ENCODE peak calls at places on chromosome 17, in four cellular contexts. One of them, this sample, is unnamed.

GRCh38 chr17:55158439-55158838 is 106.3 kb upstream of the HLF start:
- DNase-seq in fibroblast of lung: no peak
- DNase-seq in lower lobe of right lung: no peak
- DNase-seq in CD8-positive, alpha-beta T cell: no peak
- DNase-seq in this sample: no peak

GRCh38 chr17:57459286-57459915 is 203.1 kb downstream of the MSI2 start:
- DNase-seq in CD8-positive, alpha-beta T cell: no peak
- DNase-seq in fibroblast of lung: peak; percentile 27
- DNase-seq in lower lobe of right lung: no peak
- DNase-seq in this sample: no peak

GRCh38 chr17:56908061-56908542 is 5.7 kb downstream of the TRIM25 start:
- DNase-seq in lower lobe of right lung: peak; percentile 90
- DNase-seq in CD8-positive, alpha-beta T cell: peak; percentile 39
- DNase-seq in fibroblast of lung: no peak
- DNase-seq in this sample: no peak

GRCh38 chr17:17970699-17971430 is 1.3 kb downstream of the TOM1L2 start:
- DNase-seq in fibroblast of lung: no peak
- DNase-seq in CD8-positive, alpha-beta T cell: no peak
- DNase-seq in lower lobe of right lung: no peak
- DNase-seq in this sample: no peak

GRCh38 chr17:44922136-44922535 is 6.8 kb upstream of the GFAP start:
- DNase-seq in CD8-positive, alpha-beta T cell: no peak
- DNase-seq in fibroblast of lung: no peak
- DNase-seq in lower lobe of right lung: peak; percentile 6
- DNase-seq in this sample: no peak

GRCh38 chr17:2271985-2272702 is 31.4 kb downstream of the SMG6 start:
- DNase-seq in fibroblast of lung: no peak
- DNase-seq in lower lobe of right lung: no peak
- DNase-seq in CD8-positive, alpha-beta T cell: no peak
- DNase-seq in this sample: no peak

GRCh38 chr17:79563237-79564013 is 47.4 kb downstream of the RBFOX3 start:
- DNase-seq in CD8-positive, alpha-beta T cell: no peak
- DNase-seq in lower lobe of right lung: peak; percentile 25
- DNase-seq in fibroblast of lung: no peak
- DNase-seq in this sample: peak; percentile 1

GRCh38 chr17:15441315-15441714 is 26.1 kb downstream of the CDRT4 start:
- DNase-seq in CD8-positive, alpha-beta T cell: no peak
- DNase-seq in lower lobe of right lung: no peak
- DNase-seq in fibroblast of lung: no peak
- DNase-seq in this sample: no peak

GRCh38 chr17:55285340-55286301 is 20.9 kb downstream of the HLF start:
- DNase-seq in CD8-positive, alpha-beta T cell: no peak
- DNase-seq in fibroblast of lung: peak; percentile 98
- DNase-seq in lower lobe of right lung: peak; percentile 88
- DNase-seq in this sample: peak; percentile 78

GRCh38 chr17:31095239-31096105 is 695 bp downstream of the NF1 start:
- DNase-seq in CD8-positive, alpha-beta T cell: peak; percentile 34
- DNase-seq in lower lobe of right lung: peak; percentile 67
- DNase-seq in fibroblast of lung: peak; percentile 37
- DNase-seq in this sample: no peak

GRCh38 chr17:14308965-14309879 is 8.3 kb downstream of the HS3ST3B1 start:
- DNase-seq in lower lobe of right lung: peak; percentile 89
- DNase-seq in fibroblast of lung: peak; percentile 92
- DNase-seq in CD8-positive, alpha-beta T cell: peak; percentile 87
- DNase-seq in this sample: peak; percentile 87

GRCh38 chr17:64107517-64108235 is 22.3 kb downstream of the ERN1 start:
- DNase-seq in lower lobe of right lung: no peak
- DNase-seq in CD8-positive, alpha-beta T cell: no peak
- DNase-seq in fibroblast of lung: no peak
- DNase-seq in this sample: no peak

GRCh38 chr17:65228734-65229390 is 91.7 kb downstream of the RGS9 start:
- DNase-seq in CD8-positive, alpha-beta T cell: peak; percentile 33
- DNase-seq in fibroblast of lung: peak; percentile 20
- DNase-seq in lower lobe of right lung: no peak
- DNase-seq in this sample: no peak

GRCh38 chr17:38428150-38428642 is at the start of gene ARHGAP23:
- DNase-seq in lower lobe of right lung: peak; percentile 79
- DNase-seq in CD8-positive, alpha-beta T cell: no peak
- DNase-seq in fibroblast of lung: peak; percentile 76
- DNase-seq in this sample: no peak

GRCh38 chr17:17641621-17642409 is 39.4 kb upstream of the RAI1 start:
- DNase-seq in fibroblast of lung: peak; percentile 79
- DNase-seq in CD8-positive, alpha-beta T cell: peak; percentile 76
- DNase-seq in lower lobe of right lung: peak; percentile 76
- DNase-seq in this sample: peak; percentile 24

GRCh38 chr17:19298561-19299213 is 61.5 kb downstream of the EPN2 start:
- DNase-seq in lower lobe of right lung: no peak
- DNase-seq in fibroblast of lung: no peak
- DNase-seq in CD8-positive, alpha-beta T cell: no peak
- DNase-seq in this sample: no peak

GRCh38 chr17:63405741-63406261 is 40.3 kb downstream of the CYB561 start:
- DNase-seq in CD8-positive, alpha-beta T cell: no peak
- DNase-seq in fibroblast of lung: peak; percentile 88
- DNase-seq in lower lobe of right lung: no peak
- DNase-seq in this sample: peak; percentile 69

GRCh38 chr17:29757788-29758187 is 135.1 kb upstream of the CORO6 start:
- DNase-seq in CD8-positive, alpha-beta T cell: no peak
- DNase-seq in fibroblast of lung: no peak
- DNase-seq in lower lobe of right lung: no peak
- DNase-seq in this sample: no peak

GRCh38 chr17:61177351-61177750 is 222.3 kb upstream of the TBX2 start:
- DNase-seq in lower lobe of right lung: no peak
- DNase-seq in CD8-positive, alpha-beta T cell: no peak
- DNase-seq in fibroblast of lung: no peak
- DNase-seq in this sample: no peak

GRCh38 chr17:79525793-79526677 is 84.8 kb downstream of the RBFOX3 start:
- DNase-seq in lower lobe of right lung: no peak
- DNase-seq in CD8-positive, alpha-beta T cell: no peak
- DNase-seq in fibroblast of lung: no peak
- DNase-seq in this sample: no peak

GRCh38 chr17:21186399-21187187 is 27.4 kb downstream of the TMEM11 start:
- DNase-seq in CD8-positive, alpha-beta T cell: no peak
- DNase-seq in lower lobe of right lung: peak; percentile 8
- DNase-seq in fibroblast of lung: no peak
- DNase-seq in this sample: no peak

GRCh38 chr17:9971991-9972390 is 66.9 kb upstream of the RCVRN start:
- DNase-seq in fibroblast of lung: peak; percentile 71
- DNase-seq in CD8-positive, alpha-beta T cell: no peak
- DNase-seq in lower lobe of right lung: peak; percentile 66
- DNase-seq in this sample: no peak

GRCh38 chr17:27241346-27241946 is 52.5 kb upstream of the WSB1 start:
- DNase-seq in fibroblast of lung: no peak
- DNase-seq in CD8-positive, alpha-beta T cell: no peak
- DNase-seq in lower lobe of right lung: no peak
- DNase-seq in this sample: no peak

GRCh38 chr17:69058165-69058564 is 2.6 kb downstream of the ABCA9 start:
- DNase-seq in CD8-positive, alpha-beta T cell: no peak
- DNase-seq in lower lobe of right lung: no peak
- DNase-seq in fibroblast of lung: no peak
- DNase-seq in this sample: no peak
- H3K4me3 ChIP-seq in CD8-positive, alpha-beta T cell: no peak overlapping the region
- H3K4me3 ChIP-seq in lower lobe of right lung: no peak overlapping the region
- H3K4me3 ChIP-seq in fibroblast of lung: no peak overlapping the region
- H3K4me3 ChIP-seq in this sample: no peak overlapping the region

GRCh38 chr17:4942760-4943508 is 2.9 kb downstream of the RNF167 start:
- DNase-seq in lower lobe of right lung: no peak
- DNase-seq in fibroblast of lung: no peak
- DNase-seq in CD8-positive, alpha-beta T cell: no peak
- DNase-seq in this sample: no peak
- H3K4me3 ChIP-seq in lower lobe of right lung: no peak overlapping the region
- H3K4me3 ChIP-seq in fibroblast of lung: no peak overlapping the region
- H3K4me3 ChIP-seq in CD8-positive, alpha-beta T cell: peak overlapping the region; percentile 14
- H3K4me3 ChIP-seq in this sample: no peak overlapping the region

GRCh38 chr17:59427996-59428395 is 96.5 kb downstream of the YPEL2 start:
- DNase-seq in CD8-positive, alpha-beta T cell: no peak
- DNase-seq in fibroblast of lung: no peak
- DNase-seq in lower lobe of right lung: no peak
- DNase-seq in this sample: peak; percentile 46
- H3K4me3 ChIP-seq in CD8-positive, alpha-beta T cell: no peak overlapping the region
- H3K4me3 ChIP-seq in fibroblast of lung: no peak overlapping the region
- H3K4me3 ChIP-seq in lower lobe of right lung: no peak overlapping the region
- H3K4me3 ChIP-seq in this sample: no peak overlapping the region

GRCh38 chr17:16484445-16485169 is 7.4 kb downstream of the LRRC75A start:
- DNase-seq in fibroblast of lung: no peak
- DNase-seq in lower lobe of right lung: no peak
- DNase-seq in CD8-positive, alpha-beta T cell: no peak
- DNase-seq in this sample: no peak

GRCh38 chr17:16483021-16483645 is 8.9 kb downstream of the LRRC75A start:
- DNase-seq in CD8-positive, alpha-beta T cell: no peak
- DNase-seq in lower lobe of right lung: no peak
- DNase-seq in fibroblast of lung: no peak
- DNase-seq in this sample: no peak

GRCh38 chr17:16482253-16482652 is 9.7 kb downstream of the LRRC75A start:
- DNase-seq in fibroblast of lung: no peak
- DNase-seq in lower lobe of right lung: no peak
- DNase-seq in CD8-positive, alpha-beta T cell: no peak
- DNase-seq in this sample: no peak

GRCh38 chr17:16488572-16488997 is 3.4 kb downstream of the LRRC75A start:
- DNase-seq in fibroblast of lung: no peak
- DNase-seq in CD8-positive, alpha-beta T cell: no peak
- DNase-seq in lower lobe of right lung: no peak
- DNase-seq in this sample: no peak

DNA sequence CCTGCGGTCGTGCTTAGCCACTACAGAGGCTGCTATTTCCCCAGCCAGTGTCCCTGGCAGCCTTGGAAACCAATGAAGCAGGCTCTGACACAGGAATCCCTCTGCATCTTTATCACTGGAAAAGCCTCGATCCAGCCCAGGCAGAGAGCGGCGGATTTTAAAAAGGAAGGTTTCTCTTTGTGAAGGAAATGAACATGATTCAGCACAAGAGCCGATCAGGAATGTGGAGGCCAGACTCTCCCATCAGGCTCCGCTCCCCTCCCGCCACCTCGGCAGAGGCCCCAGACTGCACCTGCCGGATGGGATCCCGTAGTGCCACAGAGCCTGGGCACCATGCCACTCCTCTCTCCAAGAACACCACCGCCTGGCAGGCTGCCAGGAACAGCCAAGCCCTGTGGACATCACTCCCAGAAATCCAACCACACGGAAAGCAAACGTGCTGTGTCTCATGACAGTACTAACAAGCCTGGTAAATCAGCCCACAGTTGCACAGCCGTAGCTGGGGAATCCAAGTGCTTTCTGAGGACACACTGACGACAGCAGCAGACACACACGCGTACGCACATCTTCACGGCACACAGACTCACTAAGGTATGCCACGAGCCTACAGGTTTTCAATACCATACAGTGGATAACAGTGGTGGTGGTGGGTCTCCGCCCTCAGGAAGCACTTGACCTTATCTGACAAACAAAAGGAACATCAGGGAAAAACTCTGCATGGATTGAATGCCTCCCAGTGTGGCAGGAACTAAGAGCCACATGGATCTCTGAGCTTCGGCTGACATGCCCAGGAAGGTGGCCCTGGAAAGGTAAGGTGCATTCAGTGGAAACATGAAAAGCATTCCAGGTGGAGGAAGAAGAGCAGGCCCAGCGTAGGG is 5.4 kb downstream of the LRRC75A start:
- DNase-seq in lower lobe of right lung: peak; percentile 89
- DNase-seq in CD8-positive, alpha-beta T cell: no peak
- DNase-seq in fibroblast of lung: peak; percentile 59
- DNase-seq in this sample: peak; percentile 59
- H3K4me3 ChIP-seq in lower lobe of right lung: peak overlapping the region; percentile 10
- H3K4me3 ChIP-seq in CD8-positive, alpha-beta T cell: no peak overlapping the region
- H3K4me3 ChIP-seq in fibroblast of lung: no peak overlapping the region
- H3K4me3 ChIP-seq in this sample: peak overlapping the region; percentile 1

GRCh38 chr17:35811759-35812158 is 2.5 kb downstream of the TAF15 start:
- DNase-seq in fibroblast of lung: no peak
- DNase-seq in CD8-positive, alpha-beta T cell: no peak
- DNase-seq in lower lobe of right lung: no peak
- DNase-seq in this sample: no peak

GRCh38 chr17:35809855-35810461 is 674 bp downstream of the TAF15 start:
- DNase-seq in lower lobe of right lung: no peak
- DNase-seq in fibroblast of lung: no peak
- DNase-seq in CD8-positive, alpha-beta T cell: no peak
- DNase-seq in this sample: no peak

GRCh38 chr17:35808962-35809854 is at the start of gene TAF15:
- DNase-seq in fibroblast of lung: peak; percentile 99
- DNase-seq in lower lobe of right lung: peak; percentile 97
- DNase-seq in CD8-positive, alpha-beta T cell: peak; percentile 97
- DNase-seq in this sample: peak; percentile 97

GRCh38 chr17:35807371-35808144 is 1.7 kb upstream of the TAF15 start:
- DNase-seq in fibroblast of lung: peak; percentile 70
- DNase-seq in CD8-positive, alpha-beta T cell: no peak
- DNase-seq in lower lobe of right lung: no peak
- DNase-seq in this sample: no peak

GRCh38 chr17:35808240-35808961 is 883 bp upstream of the TAF15 start:
- DNase-seq in CD8-positive, alpha-beta T cell: no peak
- DNase-seq in lower lobe of right lung: no peak
- DNase-seq in fibroblast of lung: no peak
- DNase-seq in this sample: no peak
- H3K4me3 ChIP-seq in CD8-positive, alpha-beta T cell: peak overlapping the region; percentile 64
- H3K4me3 ChIP-seq in lower lobe of right lung: peak overlapping the region; percentile 94
- H3K4me3 ChIP-seq in fibroblast of lung: peak overlapping the region; percentile 68
- H3K4me3 ChIP-seq in this sample: peak overlapping the region; percentile 95

DNA sequence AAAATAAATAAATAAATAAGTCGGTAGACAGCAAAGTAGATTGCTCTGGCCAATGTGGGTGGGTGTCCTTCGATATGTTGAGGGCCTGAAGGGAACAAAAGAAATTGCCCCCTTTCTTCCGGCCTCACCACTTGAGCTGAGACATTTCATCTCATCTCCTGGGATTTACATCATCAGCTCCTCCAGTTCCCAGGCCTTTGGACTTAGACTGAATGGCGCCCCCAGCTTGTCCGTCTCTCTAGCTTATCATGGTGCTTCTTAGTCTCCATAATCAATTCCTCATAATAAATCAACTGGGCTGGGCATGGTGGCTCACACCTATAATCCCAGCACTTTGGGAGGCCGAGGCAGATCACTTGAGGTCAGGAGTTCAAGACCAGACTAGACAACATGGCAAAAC is 13.8 kb upstream of the HAP1 start:
- DNase-seq in CD8-positive, alpha-beta T cell: no peak
- DNase-seq in lower lobe of right lung: no peak
- DNase-seq in fibroblast of lung: no peak
- DNase-seq in this sample: no peak
- H3K4me3 ChIP-seq in CD8-positive, alpha-beta T cell: no peak overlapping the region
- H3K4me3 ChIP-seq in lower lobe of right lung: no peak overlapping the region
- H3K4me3 ChIP-seq in fibroblast of lung: no peak overlapping the region
- H3K4me3 ChIP-seq in this sample: no peak overlapping the region